ENCODE peak calls at places on chromosomes 3 and 15, in five cellular contexts. F, N, T, W and Q are unnamed samples.

GRCh38 chr3:27935492-27935891 is 213.4 kb upstream of the EOMES start:
- DNase-seq in F (no peak), N (no peak), T (no peak), W (no peak), Q (no peak)

GRCh38 chr3:105399611-105400010 is 32.9 kb downstream of the ALCAM start:
- DNase-seq in F (no peak), N (no peak), T (no peak), W (no peak), Q (no peak)

GRCh38 chr15:28955686-28956421 is 70.1 kb downstream of the APBA2 start:
- DNase-seq in F (peak; percentile 77), N (no peak), T (no peak), W (no peak), Q (no peak)

GRCh38 chr3:51622868-51623267 is 48.2 kb upstream of the TEX264 start:
- DNase-seq in F (no peak), N (no peak), T (no peak), W (no peak), Q (no peak)

GRCh38 chr3:139523718-139524117 is 15.8 kb downstream of the RBP1 start:
- DNase-seq in F (no peak), N (no peak), T (no peak), W (no peak), Q (peak; percentile 46)

GRCh38 chr15:66844041-66844746 is 142.2 kb downstream of the SMAD6 start:
- DNase-seq in F (no peak), N (no peak), T (no peak), W (no peak), Q (no peak)

GRCh38 chr3:191136347-191136746 is 62.7 kb upstream of the OSTN start:
- DNase-seq in F (peak; percentile 46), N (peak; percentile 18), T (no peak), W (no peak), Q (peak; percentile 36)

GRCh38 chr15:101126618-101127502 is 125.0 kb downstream of the CHSY1 start:
- DNase-seq in F (peak; percentile 70), N (no peak), T (no peak), W (no peak), Q (no peak)

GRCh38 chr15:31482122-31482922 is 155.7 kb downstream of the KLF13 start:
- DNase-seq in F (no peak), N (no peak), T (no peak), W (no peak), Q (peak; percentile 68)

GRCh38 chr3:137191133-137191923 is 233.5 kb downstream of the IL20RB start:
- DNase-seq in F (no peak), N (no peak), T (no peak), W (no peak), Q (no peak)

GRCh38 chr15:71753346-71753745 is 57.0 kb upstream of the NR2E3 start:
- DNase-seq in F (peak; percentile 9), N (no peak), T (no peak), W (no peak), Q (no peak)

GRCh38 chr15:37131639-37132038 is 31.3 kb upstream of the MEIS2 start:
- DNase-seq in F (no peak), N (no peak), T (no peak), W (no peak), Q (no peak)

GRCh38 chr15:50083424-50084025 is 35.5 kb downstream of the ATP8B4 start:
- DNase-seq in F (no peak), N (no peak), T (no peak), W (no peak), Q (no peak)

GRCh38 chr15:63800739-63801138 is 33.0 kb downstream of the HERC1 start:
- DNase-seq in F (no peak), N (no peak), T (no peak), W (no peak), Q (no peak)

GRCh38 chr15:85383470-85384148 is 3.2 kb downstream of the AKAP13 start:
- DNase-seq in F (no peak), N (no peak), T (no peak), W (no peak), Q (no peak)

GRCh38 chr15:101718896-101719295 is 5.4 kb downstream of the TARS3 start:
- DNase-seq in F (no peak), N (no peak), T (no peak), W (no peak), Q (no peak)

GRCh38 chr15:25786040-25786439 is 77.1 kb downstream of the ATP10A start:
- DNase-seq in F (no peak), N (no peak), T (no peak), W (no peak), Q (no peak)

GRCh38 chr3:193974147-193974546 is 161.8 kb upstream of the HES1 start:
- DNase-seq in F (peak; percentile 80), N (no peak), T (no peak), W (no peak), Q (no peak)

GRCh38 chr3:160150525-160150924 is 74.7 kb upstream of the C3orf80 start:
- DNase-seq in F (peak; percentile 57), N (no peak), T (no peak), W (no peak), Q (no peak)

GRCh38 chr3:128416578-128417150 is 50.0 kb downstream of the DNAJB8 start:
- DNase-seq in F (peak; percentile 89), N (peak; percentile 78), T (peak; percentile 25), W (no peak), Q (no peak)

GRCh38 chr15:74789171-74789627 is 7.3 kb downstream of the CSK start:
- DNase-seq in F (no peak), N (no peak), T (no peak), W (no peak), Q (no peak)
- H3K4me3 ChIP-seq in F (no peak overlapping the region), N (no peak overlapping the region), T (no peak overlapping the region), W (no peak overlapping the region), Q (no peak overlapping the region)

GRCh38 chr3:141684758-141685157 is 53.3 kb upstream of the RNF7 start:
- DNase-seq in F (no peak), N (no peak), T (no peak), W (no peak), Q (no peak)

GRCh38 chr3:141682921-141683320 is 55.2 kb upstream of the RNF7 start:
- DNase-seq in F (no peak), N (no peak), T (no peak), W (no peak), Q (no peak)

GRCh38 chr3:141690366-141691072 is 47.6 kb upstream of the RNF7 start:
- DNase-seq in F (no peak), N (no peak), T (no peak), W (no peak), Q (no peak)

GRCh38 chr3:141682007-141682406 is 56.1 kb upstream of the RNF7 start:
- DNase-seq in F (no peak), N (no peak), T (no peak), W (no peak), Q (no peak)

DNA sequence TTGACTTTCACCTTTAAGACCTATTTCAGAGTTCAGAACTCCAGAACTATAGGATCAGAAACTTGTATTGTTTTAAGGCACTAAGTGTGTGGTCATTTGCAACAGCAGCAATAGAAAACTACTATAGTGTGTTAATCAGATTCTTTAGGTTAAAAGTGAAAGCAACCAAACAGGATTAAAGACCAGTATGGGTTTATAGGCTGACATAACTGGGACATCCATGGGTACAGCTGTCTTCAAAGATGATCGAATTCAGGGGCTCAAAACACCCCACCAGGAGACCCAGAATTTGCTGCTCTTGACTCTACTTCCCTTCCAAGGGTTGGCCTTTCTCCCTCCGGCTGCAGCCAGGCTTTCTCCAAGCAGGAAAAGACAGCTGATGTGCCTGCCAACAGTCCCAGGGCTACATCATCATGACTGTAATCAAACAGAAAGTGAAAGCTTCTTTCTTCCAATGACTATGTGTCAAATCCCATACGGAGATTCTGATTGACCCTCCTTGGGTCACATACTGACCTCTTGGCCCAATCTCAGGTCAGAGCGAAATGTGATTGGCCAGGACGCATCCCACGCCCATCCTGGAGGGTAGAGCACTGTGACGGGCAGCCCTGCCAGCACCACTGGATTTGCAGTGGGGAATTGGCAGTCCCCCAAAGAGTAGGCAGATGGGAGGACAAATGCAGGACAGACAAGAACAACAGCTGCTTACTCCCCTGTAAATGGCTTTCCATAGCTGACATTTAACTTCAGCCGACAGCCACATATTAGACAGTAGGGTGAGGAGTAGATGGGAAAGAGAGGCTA is 51.4 kb upstream of the RNF7 start:
- DNase-seq in F (peak; percentile 48), N (peak; percentile 46), T (peak; percentile 21), W (peak; percentile 38), Q (no peak)
- H3K4me3 ChIP-seq in F (peak overlapping the region; percentile 45), N (peak overlapping the region; percentile 65), T (peak overlapping the region; percentile 12), W (peak overlapping the region; percentile 36), Q (no peak overlapping the region)

GRCh38 chr15:76905855-76906254 is 715 bp upstream of the SCAPER start:
- DNase-seq in F (no peak), N (no peak), T (no peak), W (no peak), Q (peak; percentile 24)
- H3K4me3 ChIP-seq in F (no peak overlapping the region), N (peak overlapping the region; percentile 81), T (no peak overlapping the region), W (peak overlapping the region; percentile 60), Q (peak overlapping the region; percentile 75)

GRCh38 chr3:145032790-145033189 is 1061.2 kb downstream of the DIPK2A start:
- DNase-seq in F (no peak), N (no peak), T (no peak), W (no peak), Q (no peak)
- H3K4me3 ChIP-seq in F (no peak overlapping the region), N (no peak overlapping the region), T (no peak overlapping the region), W (no peak overlapping the region), Q (no peak overlapping the region)

GRCh38 chr3:115517457-115518050 is 105.8 kb upstream of the GAP43 start:
- DNase-seq in F (no peak), N (no peak), T (no peak), W (no peak), Q (no peak)

GRCh38 chr3:115513411-115513800 is 109.9 kb upstream of the GAP43 start:
- DNase-seq in F (no peak), N (no peak), T (no peak), W (no peak), Q (no peak)

GRCh38 chr3:115518100-115518852 is 105.0 kb upstream of the GAP43 start:
- DNase-seq in F (peak; percentile 71), N (no peak), T (peak; percentile 18), W (no peak), Q (peak; percentile 25)

GRCh38 chr3:115512565-115513410 is 110.5 kb upstream of the GAP43 start:
- DNase-seq in F (peak; percentile 58), N (no peak), T (no peak), W (no peak), Q (peak; percentile 62)
- H3K4me3 ChIP-seq in F (peak overlapping the region; percentile 61), N (no peak overlapping the region), T (no peak overlapping the region), W (peak overlapping the region; percentile 37), Q (peak overlapping the region; percentile 44)

GRCh38 chr3:124634210-124635168 is 95.8 kb upstream of the UMPS start:
- DNase-seq in F (no peak), N (peak; percentile 79), T (no peak), W (no peak), Q (no peak)

GRCh38 chr3:124639406-124640237 is 90.6 kb upstream of the UMPS start:
- DNase-seq in F (no peak), N (no peak), T (no peak), W (no peak), Q (no peak)

GRCh38 chr3:124636101-124636862 is 94.0 kb upstream of the UMPS start:
- DNase-seq in F (no peak), N (no peak), T (no peak), W (no peak), Q (peak; percentile 35)

GRCh38 chr3:124635169-124635539 is 95.1 kb upstream of the UMPS start:
- DNase-seq in F (no peak), N (peak; percentile 84), T (no peak), W (no peak), Q (no peak)

GRCh38 chr3:124636863-124637296 is 93.4 kb upstream of the UMPS start:
- DNase-seq in F (no peak), N (peak; percentile 51), T (no peak), W (no peak), Q (no peak)
- H3K4me3 ChIP-seq in F (no peak overlapping the region), N (no peak overlapping the region), T (no peak overlapping the region), W (no peak overlapping the region), Q (no peak overlapping the region)